ENCODE peak calls at places on chromosomes 11 and 22, in ten cellular contexts. M is A549, F is tibial nerve, C is PC-3, S is psoas muscle, O is pancreas, L is body of pancreas, Q is suprapubic skin, X is K562, T is spleen. K is an unnamed sample.

GRCh38 chr11:70506986-70507385 is 108.7 kb downstream of the CTTN start:
- DNase-seq in M (no peak), F (no peak), C (no peak), S (no peak), O (no peak), L (no peak), Q (no peak), X (no peak), T (peak), K (peak)

GRCh38 chr22:45878901-45879551 is 97.9 kb downstream of the WNT7B start:
- DNase-seq in M (no peak), F (no peak), C (no peak), S (peak), O (no peak), L (no peak), Q (peak), X (no peak), T (peak), K (peak)

GRCh38 chr22:38831166-38831945 is 12.5 kb downstream of the NPTXR start:
- DNase-seq in M (no peak), F (no peak), C (no peak), S (peak), O (no peak), L (no peak), Q (no peak), X (no peak), T (peak), K (no peak)

GRCh38 chr11:94876645-94877445 is 96.5 kb downstream of the CWC15 start:
- DNase-seq in M (peak), F (peak), C (peak), S (peak), O (peak), L (peak), Q (peak), X (peak), T (no peak), K (no peak)

GRCh38 chr11:2554338-2555240 is 109.8 kb downstream of the KCNQ1 start:
- DNase-seq in M (no peak), F (no peak), C (no peak), S (no peak), O (no peak), L (no peak), Q (peak), X (no peak), T (peak), K (peak)

GRCh38 chr11:118608268-118609214 is 1.1 kb downstream of the PHLDB1 start:
- DNase-seq in M (no peak), F (peak), C (peak), S (peak), O (peak), L (peak), Q (peak), X (peak), T (peak), K (peak)

GRCh38 chr11:128174465-128175101 is 412.8 kb downstream of the ETS1 start:
- DNase-seq in M (no peak), F (no peak), C (no peak), S (no peak), O (no peak), L (no peak), Q (no peak), X (no peak), T (no peak), K (no peak)

GRCh38 chr11:3215346-3216026 is 3.1 kb downstream of the MRGPRG start:
- DNase-seq in M (no peak), F (no peak), C (no peak), S (peak), O (no peak), L (no peak), Q (peak), X (no peak), T (peak), K (no peak)

GRCh38 chr11:101438126-101438525 is 145.7 kb downstream of the TRPC6 start:
- DNase-seq in M (no peak), F (no peak), C (no peak), S (no peak), O (no peak), L (no peak), Q (no peak), X (no peak), T (no peak), K (peak)

GRCh38 chr11:86625981-86626380 is 46.4 kb downstream of the ME3 start:
- DNase-seq in M (no peak), F (no peak), C (no peak), S (no peak), O (no peak), L (no peak), Q (no peak), X (no peak), T (no peak), K (no peak)

GRCh38 chr11:66846671-66847091 is 3.4 kb downstream of the RCE1 start:
- DNase-seq in M (no peak), F (no peak), C (peak), S (peak), O (peak), L (no peak), Q (peak), X (no peak), T (peak), K (peak)

DNA sequence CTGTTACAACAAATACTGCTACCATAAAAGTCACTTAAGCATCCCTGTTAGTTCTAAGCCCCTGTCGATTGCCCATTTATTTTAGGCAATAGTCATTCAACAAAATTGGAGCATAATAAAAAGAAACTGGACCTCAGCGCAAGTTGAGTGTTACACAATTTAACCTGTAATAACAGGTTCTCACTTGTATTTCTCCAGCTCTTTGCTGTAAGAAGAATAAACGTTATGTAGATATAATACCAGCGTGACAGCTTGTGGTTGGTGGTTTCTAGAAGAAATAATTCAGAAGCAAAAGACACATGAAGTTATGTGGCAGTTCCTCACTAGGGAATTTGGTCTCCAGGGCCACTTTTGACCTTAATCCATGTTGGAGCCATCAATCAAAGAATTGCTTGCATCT is 129.8 kb upstream of the LDLRAD3 start:
- DNase-seq in M (no peak), F (no peak), C (no peak), S (no peak), O (no peak), L (no peak), Q (no peak), X (no peak), T (no peak), K (no peak)
- TF ChIP-seq CTCF in M (no peak), F (no peak), C (no peak), S (no peak), O (no peak), L (no peak), Q (no peak), X (no peak), T (no peak), K (no peak)

DNA sequence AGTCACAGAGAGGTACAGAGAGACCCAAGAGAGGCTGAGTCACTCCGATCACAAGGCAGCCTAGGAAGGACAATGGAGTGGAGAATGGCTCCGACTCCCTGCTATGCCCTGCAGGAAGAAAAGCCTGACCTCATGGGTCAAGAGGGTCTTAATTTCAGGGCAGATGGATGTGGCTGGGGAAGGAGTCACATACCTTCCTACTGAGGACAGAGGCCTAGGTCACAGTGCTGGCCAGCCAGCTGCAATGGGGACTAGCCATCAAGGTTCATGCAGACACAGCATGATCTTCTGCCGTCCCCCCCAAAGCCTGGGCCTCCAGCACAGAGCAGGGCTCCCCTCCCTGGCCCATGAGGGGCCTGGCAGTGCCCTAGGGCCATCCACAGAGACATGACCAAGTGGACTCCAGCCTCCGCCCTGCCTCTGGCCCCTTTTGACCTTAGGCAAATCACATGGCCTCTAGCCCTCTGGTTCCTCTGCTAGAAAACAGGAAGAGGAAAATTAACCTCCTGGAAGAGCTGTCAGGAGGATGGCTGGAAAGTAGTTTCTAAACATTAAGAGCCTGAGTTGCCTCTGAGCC is 1.8 kb downstream of the ARRB1 start:
- DNase-seq in M (no peak), F (no peak), C (no peak), S (peak), O (no peak), L (no peak), Q (no peak), X (no peak), T (peak), K (no peak)
- H3K27ac ChIP-seq in M (peak), F (peak), C (no peak), S (peak), O (peak), L (peak), Q (peak), X (peak), T (peak), K (peak)

DNA sequence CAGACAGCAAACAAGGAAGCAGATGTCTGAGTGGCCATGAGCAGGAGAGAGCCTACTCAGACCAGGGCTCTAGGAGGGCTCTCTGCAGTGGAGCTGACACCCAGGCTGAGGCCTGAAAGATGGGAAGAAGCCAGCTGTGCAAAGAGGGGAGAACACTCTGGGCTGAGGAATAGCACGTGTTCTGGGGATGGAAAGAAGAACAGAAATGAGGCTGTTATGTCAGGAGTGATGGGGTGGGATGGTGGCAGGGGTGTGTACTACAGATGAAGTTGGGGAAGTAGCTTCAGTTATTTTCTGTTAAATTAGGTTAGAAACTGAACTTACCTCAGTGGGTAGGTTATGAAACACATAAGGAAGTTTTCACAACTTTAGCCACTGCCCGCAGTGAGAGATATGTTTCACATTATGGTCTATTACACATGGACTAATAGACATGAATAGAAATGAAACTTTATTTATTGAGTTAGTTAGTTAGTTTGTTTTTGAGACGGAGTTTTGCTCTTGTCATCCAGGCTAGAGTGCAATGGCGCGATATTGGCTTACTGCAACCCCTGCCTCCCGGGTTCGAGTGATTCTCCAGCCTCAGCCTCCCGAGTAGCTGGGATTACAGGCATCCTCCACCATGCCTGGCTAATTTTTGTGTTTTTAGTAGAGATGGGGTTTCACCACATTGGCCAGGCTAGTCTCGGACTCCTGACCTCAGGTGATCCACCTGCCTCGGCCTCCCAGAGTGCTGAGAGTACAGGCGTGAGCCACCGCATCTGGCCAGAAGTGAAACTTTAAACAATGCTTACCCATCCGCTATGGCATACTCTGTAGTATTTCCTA is 7.8 kb downstream of the DCPS start:
- DNase-seq in M (no peak), F (no peak), C (no peak), S (no peak), O (no peak), L (no peak), Q (no peak), X (no peak), T (no peak), K (no peak)
- TF ChIP-seq CTCF in M (no peak), F (no peak), C (no peak), S (no peak), O (no peak), L (no peak), Q (no peak), X (no peak), T (peak), K (peak)

GRCh38 chr22:29339381-29340235 is 24.1 kb upstream of the RASL10A start:
- DNase-seq in M (no peak), F (no peak), C (peak), S (no peak), O (peak), L (no peak), Q (no peak), X (no peak), T (no peak), K (no peak)
- H3K27ac ChIP-seq in M (no peak), F (no peak), C (peak), S (no peak), O (no peak), L (no peak), Q (no peak), X (no peak), T (no peak), K (no peak)

DNA sequence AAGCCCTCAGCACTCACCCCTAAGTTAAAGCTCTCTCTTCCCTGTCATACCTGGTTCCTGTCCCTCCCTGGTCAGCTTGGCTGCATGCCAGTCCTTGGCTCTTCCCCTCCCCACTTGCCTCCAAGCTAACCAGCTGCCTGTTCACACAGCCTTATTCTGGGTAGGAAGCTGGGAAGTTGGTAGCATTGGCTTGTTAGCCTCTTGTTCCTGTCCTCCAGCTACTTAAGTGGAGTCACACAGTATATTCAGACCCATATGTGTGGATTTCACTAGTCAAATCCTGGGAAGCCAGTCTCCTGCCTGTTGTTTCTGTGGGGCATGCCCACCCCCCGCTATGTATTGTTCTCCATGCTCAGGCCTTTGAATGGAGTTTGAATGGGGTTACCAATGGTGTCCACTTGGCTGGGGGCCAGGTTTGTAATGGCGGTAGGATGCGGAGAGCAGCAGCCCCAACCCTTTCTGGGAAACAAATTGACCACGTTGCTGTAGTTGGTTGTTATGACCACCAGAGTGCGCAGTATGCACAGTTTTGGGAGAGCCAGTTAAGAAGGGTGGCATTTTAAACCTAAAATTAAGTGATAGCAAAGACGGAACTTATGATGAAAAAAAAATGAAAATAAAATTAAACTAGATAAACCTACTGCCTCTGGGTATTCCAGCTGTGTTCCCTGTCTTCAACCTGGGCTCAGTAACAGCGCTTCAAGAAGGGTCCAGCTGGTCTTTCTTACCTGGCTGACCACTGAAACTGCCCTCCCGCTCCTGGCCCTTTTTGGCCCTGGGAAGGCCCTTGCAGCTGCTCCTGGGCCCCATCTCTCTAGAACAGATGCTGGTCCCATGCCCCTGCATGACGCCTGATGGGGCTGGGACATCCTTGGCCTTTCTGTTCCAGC is 10.7 kb upstream of the RPS3 start:
- DNase-seq in M (peak), F (peak), C (peak), S (peak), O (peak), L (peak), Q (peak), X (peak), T (peak), K (peak)
- TF ChIP-seq CTCF in M (peak), F (peak), C (peak), S (peak), O (peak), L (peak), Q (peak), X (peak), T (peak), K (peak)

GRCh38 chr11:112778091-112778889 is 182.9 kb upstream of the NCAM1 start:
- DNase-seq in M (no peak), F (no peak), C (no peak), S (no peak), O (no peak), L (no peak), Q (no peak), X (no peak), T (no peak), K (no peak)

GRCh38 chr11:112783945-112784322 is 177.3 kb upstream of the NCAM1 start:
- DNase-seq in M (no peak), F (no peak), C (no peak), S (no peak), O (no peak), L (no peak), Q (no peak), X (no peak), T (no peak), K (no peak)

GRCh38 chr11:112776834-112777793 is 184.1 kb upstream of the NCAM1 start:
- DNase-seq in M (no peak), F (no peak), C (no peak), S (no peak), O (no peak), L (no peak), Q (no peak), X (peak), T (no peak), K (peak)

GRCh38 chr11:112784323-112785073 is 176.7 kb upstream of the NCAM1 start:
- DNase-seq in M (no peak), F (peak), C (no peak), S (peak), O (peak), L (peak), Q (no peak), X (peak), T (no peak), K (no peak)

GRCh38 chr11:112780351-112781043 is 180.7 kb upstream of the NCAM1 start:
- DNase-seq in M (no peak), F (no peak), C (peak), S (peak), O (no peak), L (no peak), Q (no peak), X (no peak), T (no peak), K (peak)
- H3K27ac ChIP-seq in M (no peak), F (no peak), C (no peak), S (no peak), O (no peak), L (no peak), Q (no peak), X (no peak), T (no peak), K (no peak)